ENCODE peak calls at places on chromosomes 12 and 14, in ten cellular contexts. T is brain microvascular endothelial cell; C is SK-N-SH; J is transverse colon; Z is activated CD8-positive, alpha-beta T cell treated with anti-CD3 and anti-CD28 coated beads for 36 hours; M is ovary; Q is MM.1S; X is AG04450; N is PC-9; B is tibial artery. R is an unnamed sample.

GRCh38 chr14:103803661-103804060 is 43.7 kb downstream of the PPP1R13B start:
- DNase-seq in T (peak), C (no peak), J (no peak), Z (no peak), M (no peak), Q (no peak), X (no peak), N (no peak), B (no peak), R (no peak)

GRCh38 chr14:23829736-23830474 is 123.7 kb upstream of the DHRS4 start:
- DNase-seq in T (peak), C (no peak), J (peak), Z (peak), M (no peak), Q (no peak), X (peak), N (peak), B (no peak), R (no peak)

GRCh38 chr14:20436363-20436755 is 393 bp upstream of the KLHL33 start:
- DNase-seq in T (peak), C (no peak), J (no peak), Z (no peak), M (no peak), Q (no peak), X (no peak), N (no peak), B (no peak), R (no peak)

GRCh38 chr12:112992541-112993398 is 14.5 kb downstream of the OAS2 start:
- DNase-seq in T (peak), C (peak), J (peak), Z (peak), M (peak), Q (peak), X (peak), N (peak), B (no peak), R (peak)

GRCh38 chr14:91284791-91285548 is 40.5 kb upstream of the GPR68 start:
- DNase-seq in T (no peak), C (peak), J (no peak), Z (no peak), M (no peak), Q (no peak), X (no peak), N (no peak), B (no peak), R (no peak)

GRCh38 chr12:232731-233614 is 19.0 kb upstream of the SLC6A12 start:
- DNase-seq in T (no peak), C (no peak), J (no peak), Z (no peak), M (no peak), Q (no peak), X (no peak), N (no peak), B (peak), R (no peak)

GRCh38 chr12:54974281-54974680 is 10.3 kb downstream of the TESPA1 start:
- DNase-seq in T (no peak), C (no peak), J (no peak), Z (no peak), M (no peak), Q (no peak), X (no peak), N (no peak), B (no peak), R (no peak)

GRCh38 chr12:47990351-47991105 is 13.7 kb downstream of the COL2A1 start:
- DNase-seq in T (no peak), C (no peak), J (no peak), Z (peak), M (no peak), Q (peak), X (no peak), N (no peak), B (peak), R (peak)

GRCh38 chr14:70498191-70498590 is 36.6 kb downstream of the ADAM20 start:
- DNase-seq in T (no peak), C (no peak), J (no peak), Z (no peak), M (no peak), Q (no peak), X (no peak), N (no peak), B (no peak), R (no peak)

GRCh38 chr12:29255061-29255460 is 106.0 kb downstream of the FAR2 start:
- DNase-seq in T (no peak), C (peak), J (no peak), Z (no peak), M (no peak), Q (no peak), X (no peak), N (no peak), B (no peak), R (no peak)

GRCh38 chr12:69254046-69254445 is 14.7 kb downstream of the CPSF6 start:
- DNase-seq in T (no peak), C (peak), J (no peak), Z (no peak), M (no peak), Q (peak), X (no peak), N (peak), B (no peak), R (peak)

GRCh38 chr12:86230516-86231146 is 25.6 kb downstream of the MGAT4C start:
- DNase-seq in T (peak), C (no peak), J (no peak), Z (no peak), M (no peak), Q (no peak), X (no peak), N (no peak), B (no peak), R (no peak)

GRCh38 chr12:27221625-27222387 is 22.3 kb upstream of the STK38L start:
- DNase-seq in T (no peak), C (no peak), J (no peak), Z (no peak), M (no peak), Q (peak), X (no peak), N (no peak), B (no peak), R (peak)

GRCh38 chr14:53055003-53055402 is 98.1 kb downstream of the DDHD1 start:
- DNase-seq in T (peak), C (peak), J (no peak), Z (no peak), M (no peak), Q (peak), X (peak), N (no peak), B (no peak), R (peak)

GRCh38 chr14:68607081-68607851 is 185.6 kb downstream of the ZFP36L1 start:
- DNase-seq in T (no peak), C (no peak), J (peak), Z (no peak), M (peak), Q (no peak), X (no peak), N (no peak), B (peak), R (no peak)

DNA sequence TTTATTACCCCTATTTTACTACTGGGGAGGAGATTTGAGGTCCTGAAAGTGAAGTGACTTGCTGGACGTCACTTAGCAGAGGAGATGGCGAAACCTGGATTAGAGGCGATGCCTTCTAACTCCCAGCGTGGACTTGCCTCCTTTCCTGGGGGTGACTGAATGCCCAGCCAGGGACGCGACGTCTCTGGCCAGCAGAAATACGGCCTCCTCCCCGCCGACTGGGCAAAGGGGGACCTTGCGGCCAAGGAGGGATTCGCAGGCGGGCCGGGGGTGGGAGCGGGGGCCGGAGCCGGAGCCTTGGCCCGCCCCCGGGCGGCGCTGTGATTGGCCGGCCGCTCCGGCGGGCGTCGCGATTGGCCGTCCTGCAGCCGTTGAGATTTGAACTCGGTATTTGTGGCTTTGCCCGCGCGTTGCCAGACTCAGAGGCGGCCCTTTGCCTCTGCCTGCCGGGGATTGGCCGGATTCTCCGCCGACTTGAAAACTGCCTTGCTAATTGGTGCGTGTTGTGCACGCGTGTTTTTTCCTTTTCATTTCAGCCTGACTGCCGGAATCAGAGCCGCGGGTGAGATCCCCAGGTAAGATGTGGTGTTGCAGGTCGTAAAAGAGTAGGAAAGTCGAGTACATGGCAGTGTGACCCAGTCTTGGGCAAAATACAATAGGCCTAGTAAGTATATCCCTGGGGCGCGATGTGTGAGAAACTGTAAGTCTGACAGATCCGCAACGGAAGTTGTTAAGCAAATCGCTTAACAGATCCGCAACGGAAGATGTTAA is at the start of gene NCAPD2:
- DNase-seq in T (peak), C (peak), J (peak), Z (peak), M (peak), Q (peak), X (peak), N (peak), B (peak), R (peak)
- TF ChIP-seq CTCF in T (peak), C (peak), J (peak), Z (no peak), M (peak), Q (peak), X (peak), N (peak), B (peak), R (no peak)

GRCh38 chr12:89278169-89278568 is 74.1 kb downstream of the DUSP6 start:
- DNase-seq in T (no peak), C (no peak), J (no peak), Z (no peak), M (no peak), Q (no peak), X (no peak), N (no peak), B (no peak), R (no peak)
- TF ChIP-seq CTCF in T (no peak), C (no peak), J (no peak), Z (no peak), M (no peak), Q (no peak), X (no peak), N (no peak), B (no peak), R (no peak)

DNA sequence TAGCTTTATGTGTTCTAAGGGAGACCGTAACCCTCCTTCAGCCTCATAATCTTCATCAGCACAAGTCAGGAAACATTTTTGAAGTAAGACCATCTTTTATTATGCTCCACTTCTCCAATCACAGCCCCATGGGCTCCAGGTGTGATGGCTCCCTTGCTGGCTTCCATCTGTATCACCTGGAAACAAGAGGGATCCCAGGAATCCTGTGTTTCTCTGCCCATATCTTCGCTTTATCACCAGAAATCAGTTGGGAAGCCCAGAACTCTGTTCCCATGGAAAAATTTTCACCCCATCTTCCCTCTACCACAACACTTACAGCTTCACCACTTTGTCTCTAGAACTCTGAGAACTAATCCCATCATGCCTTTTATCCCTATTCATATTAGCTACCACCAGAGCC is 68.3 kb downstream of the METTL25 start:
- DNase-seq in T (no peak), C (no peak), J (no peak), Z (no peak), M (no peak), Q (no peak), X (no peak), N (no peak), B (no peak), R (no peak)
- TF ChIP-seq CTCF in T (no peak), C (no peak), J (no peak), Z (no peak), M (no peak), Q (no peak), X (no peak), N (no peak), B (no peak), R (no peak)

GRCh38 chr12:104319918-104320626 is 16.5 kb downstream of the EID3 start:
- DNase-seq in T (no peak), C (no peak), J (no peak), Z (no peak), M (no peak), Q (no peak), X (no peak), N (no peak), B (no peak), R (no peak)

GRCh38 chr12:104315326-104316224 is 12.0 kb downstream of the EID3 start:
- DNase-seq in T (no peak), C (no peak), J (no peak), Z (no peak), M (no peak), Q (no peak), X (no peak), N (no peak), B (no peak), R (no peak)

GRCh38 chr12:104319028-104319427 is 15.5 kb downstream of the EID3 start:
- DNase-seq in T (no peak), C (no peak), J (no peak), Z (no peak), M (no peak), Q (no peak), X (no peak), N (no peak), B (no peak), R (no peak)

GRCh38 chr12:104316936-104317335 is 13.4 kb downstream of the EID3 start:
- DNase-seq in T (no peak), C (no peak), J (no peak), Z (no peak), M (no peak), Q (no peak), X (no peak), N (no peak), B (no peak), R (no peak)

GRCh38 chr12:104317538-104318210 is 14.1 kb downstream of the EID3 start:
- DNase-seq in T (no peak), C (no peak), J (no peak), Z (no peak), M (no peak), Q (no peak), X (no peak), N (no peak), B (no peak), R (no peak)
- TF ChIP-seq CTCF in T (no peak), C (no peak), J (no peak), Z (no peak), M (no peak), Q (no peak), X (no peak), N (no peak), B (no peak), R (no peak)

GRCh38 chr14:67580336-67581230 is 19.5 kb downstream of the PIGH start:
- DNase-seq in T (no peak), C (no peak), J (no peak), Z (no peak), M (no peak), Q (no peak), X (no peak), N (no peak), B (peak), R (no peak)
- TF ChIP-seq CTCF in T (peak), C (no peak), J (no peak), Z (no peak), M (no peak), Q (no peak), X (no peak), N (no peak), B (no peak), R (no peak)

GRCh38 chr12:9648701-9649531 is 20.6 kb upstream of the CLEC2D start:
- DNase-seq in T (no peak), C (no peak), J (no peak), Z (peak), M (no peak), Q (peak), X (no peak), N (peak), B (no peak), R (no peak)

GRCh38 chr12:9646794-9647622 is 22.5 kb upstream of the CLEC2D start:
- DNase-seq in T (no peak), C (no peak), J (no peak), Z (peak), M (no peak), Q (no peak), X (no peak), N (peak), B (no peak), R (no peak)

GRCh38 chr12:9649532-9649940 is 20.0 kb upstream of the CLEC2D start:
- DNase-seq in T (no peak), C (no peak), J (no peak), Z (peak), M (no peak), Q (peak), X (no peak), N (peak), B (no peak), R (no peak)

GRCh38 chr12:9651265-9651729 is 18.2 kb upstream of the CLEC2D start:
- DNase-seq in T (peak), C (no peak), J (no peak), Z (peak), M (no peak), Q (no peak), X (no peak), N (no peak), B (no peak), R (no peak)

GRCh38 chr12:9647825-9648700 is 21.4 kb upstream of the CLEC2D start:
- DNase-seq in T (peak), C (peak), J (peak), Z (peak), M (peak), Q (peak), X (no peak), N (peak), B (peak), R (peak)
- TF ChIP-seq CTCF in T (peak), C (no peak), J (no peak), Z (no peak), M (no peak), Q (no peak), X (no peak), N (peak), B (no peak), R (no peak)

GRCh38 chr14:100902792-100903191 is 730 bp downstream of the RTL1 start:
- DNase-seq in T (no peak), C (peak), J (no peak), Z (no peak), M (no peak), Q (no peak), X (no peak), N (no peak), B (peak), R (no peak)

GRCh38 chr14:100906420-100906819 is 2.9 kb upstream of the RTL1 start:
- DNase-seq in T (no peak), C (peak), J (no peak), Z (peak), M (peak), Q (no peak), X (no peak), N (no peak), B (no peak), R (peak)

GRCh38 chr14:100903672-100904185 is at the start of gene RTL1:
- DNase-seq in T (no peak), C (peak), J (no peak), Z (no peak), M (peak), Q (no peak), X (no peak), N (no peak), B (peak), R (no peak)

GRCh38 chr14:100905166-100905565 is 1.6 kb upstream of the RTL1 start:
- DNase-seq in T (no peak), C (peak), J (no peak), Z (no peak), M (peak), Q (no peak), X (no peak), N (no peak), B (no peak), R (no peak)

DNA sequence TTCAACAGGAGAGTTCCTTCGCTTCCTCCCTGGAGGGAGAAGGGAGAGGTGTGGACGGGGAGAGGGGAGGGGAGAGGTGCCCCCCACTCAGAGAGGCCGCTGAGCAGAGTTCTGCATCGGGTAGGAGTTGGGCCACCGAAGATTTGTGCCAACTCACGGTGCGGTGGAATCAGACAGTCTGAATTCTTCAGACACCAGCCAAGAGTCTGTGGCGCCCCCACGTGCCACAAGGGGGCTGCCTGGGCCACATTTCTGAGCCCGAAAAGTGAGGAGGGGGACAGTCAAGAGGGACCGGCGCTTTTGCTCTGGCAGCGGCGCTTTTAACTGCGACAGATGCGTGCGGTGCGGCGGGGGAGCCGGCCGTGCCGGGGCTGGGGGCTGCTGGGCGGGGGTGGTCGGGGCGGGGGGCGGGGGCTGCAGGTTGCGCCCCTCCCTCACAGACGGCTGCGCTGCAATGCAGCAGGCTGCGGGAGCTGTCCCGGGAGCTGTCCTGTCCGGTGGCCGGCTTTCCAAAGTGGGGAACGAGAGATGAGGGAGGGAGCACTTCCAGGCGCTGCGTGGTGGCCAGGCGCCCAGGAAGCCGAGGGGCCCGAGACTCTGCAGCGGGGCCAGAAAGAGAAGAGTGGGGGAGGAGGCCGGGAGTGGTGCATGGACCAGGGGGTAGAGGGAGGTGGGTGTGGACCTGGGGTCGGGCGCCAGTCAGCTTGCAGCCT is 941 bp upstream of the RTL1 start:
- DNase-seq in T (no peak), C (peak), J (no peak), Z (no peak), M (peak), Q (no peak), X (no peak), N (no peak), B (no peak), R (no peak)
- TF ChIP-seq CTCF in T (peak), C (peak), J (no peak), Z (no peak), M (no peak), Q (no peak), X (peak), N (no peak), B (no peak), R (no peak)

GRCh38 chr12:116217045-116217444 is 60.4 kb downstream of the MED13L start:
- DNase-seq in T (no peak), C (no peak), J (no peak), Z (no peak), M (no peak), Q (no peak), X (no peak), N (no peak), B (no peak), R (no peak)
- TF ChIP-seq CTCF in T (no peak), C (no peak), J (no peak), Z (no peak), M (no peak), Q (no peak), X (no peak), N (no peak), B (no peak), R (no peak)

GRCh38 chr12:91810531-91810930 is 335.1 kb downstream of the BTG1 start:
- DNase-seq in T (no peak), C (no peak), J (no peak), Z (no peak), M (no peak), Q (no peak), X (no peak), N (no peak), B (no peak), R (no peak)
- TF ChIP-seq CTCF in T (no peak), C (no peak), J (no peak), Z (no peak), M (no peak), Q (no peak), X (no peak), N (no peak), B (no peak), R (no peak)

GRCh38 chr12:6383572-6384498 is at the start of gene LTBR:
- DNase-seq in T (peak), C (no peak), J (peak), Z (no peak), M (peak), Q (no peak), X (peak), N (peak), B (peak), R (peak)
- TF ChIP-seq CTCF in T (peak), C (no peak), J (no peak), Z (no peak), M (no peak), Q (no peak), X (peak), N (peak), B (no peak), R (no peak)

R was measured in GM13976.